ENCODE peak calls at places on chromosomes 13 and 19, in seven cellular contexts. J is suprapubic skin; G is small intestine; Q is endodermal cell; A is body of pancreas; L is naive thymus-derived CD4-positive, alpha-beta T cell; U is Peyer's patch. H is an unnamed sample. For H3K36me3 and H3K27me3, the result is how much of the 10 kb centered on the place peaks cover.

GRCh38 chr13:50483416-50483815 is 360.1 kb downstream of the DLEU7 start:
- DNase-seq in J (no peak), G (no peak), Q (no peak), A (no peak), L (no peak), U (no peak), H (no peak)

GRCh38 chr13:61246351-61246750 is 169.3 kb downstream of the PCDH20 start:
- DNase-seq in J (no peak), G (no peak), Q (no peak), A (no peak), L (no peak), U (no peak), H (peak)

GRCh38 chr19:38678217-38678890 is 30.9 kb downstream of the ACTN4 start:
- DNase-seq in J (no peak), G (no peak), Q (no peak), A (no peak), L (no peak), U (no peak), H (no peak)

GRCh38 chr19:31262673-31263308 is 86.4 kb downstream of the TSHZ3 start:
- DNase-seq in J (no peak), G (no peak), Q (no peak), A (no peak), L (no peak), U (no peak), H (no peak)

GRCh38 chr19:33125929-33126388 is 6.0 kb upstream of the WDR88 start:
- DNase-seq in J (no peak), G (peak), Q (peak), A (peak), L (peak), U (peak), H (peak)

GRCh38 chr13:50526771-50527567 is 316.5 kb downstream of the DLEU7 start:
- DNase-seq in J (no peak), G (no peak), Q (no peak), A (no peak), L (no peak), U (no peak), H (no peak)

GRCh38 chr19:18996796-18997394 is 36.4 kb downstream of the SUGP2 start:
- DNase-seq in J (no peak), G (no peak), Q (no peak), A (no peak), L (no peak), U (no peak), H (no peak)

GRCh38 chr13:32951580-32951979 is 64.6 kb upstream of the KL start:
- DNase-seq in J (no peak), G (no peak), Q (no peak), A (no peak), L (no peak), U (no peak), H (no peak)

GRCh38 chr13:71625694-71626093 is 241.3 kb downstream of the DACH1 start:
- DNase-seq in J (no peak), G (peak), Q (no peak), A (no peak), L (no peak), U (no peak), H (no peak)

GRCh38 chr19:16398530-16399241 is 73.1 kb downstream of the EPS15L1 start:
- DNase-seq in J (no peak), G (no peak), Q (no peak), A (no peak), L (no peak), U (no peak), H (no peak)

GRCh38 chr13:75825161-75825560 is 189.0 kb downstream of the LMO7 start:
- DNase-seq in J (no peak), G (no peak), Q (no peak), A (no peak), L (no peak), U (no peak), H (peak)

GRCh38 chr13:31437975-31438374 is 238.2 kb downstream of the B3GLCT start:
- DNase-seq in J (no peak), G (no peak), Q (no peak), A (no peak), L (no peak), U (no peak), H (no peak)

GRCh38 chr19:46351241-46352041 is 4.6 kb downstream of the PPP5C start:
- DNase-seq in J (peak), G (peak), Q (no peak), A (peak), L (no peak), U (peak), H (peak)

GRCh38 chr19:18759435-18760426 is 31.4 kb downstream of the COMP start:
- DNase-seq in J (no peak), G (no peak), Q (no peak), A (no peak), L (no peak), U (no peak), H (no peak)

GRCh38 chr19:43132696-43133095 is 50.2 kb upstream of the PSG2 start:
- DNase-seq in J (no peak), G (no peak), Q (no peak), A (no peak), L (no peak), U (no peak), H (no peak)

GRCh38 chr13:21849323-21849722 is 178.4 kb downstream of the FGF9 start:
- DNase-seq in J (no peak), G (peak), Q (peak), A (peak), L (no peak), U (peak), H (peak)

GRCh38 chr19:45103625-45104319 is 10.8 kb downstream of the PPP1R37 start:
- DNase-seq in J (no peak), G (no peak), Q (peak), A (no peak), L (no peak), U (no peak), H (no peak)

GRCh38 chr13:32790731-32791130 is 204.5 kb downstream of the PDS5B start:
- DNase-seq in J (no peak), G (no peak), Q (peak), A (no peak), L (no peak), U (no peak), H (peak)

GRCh38 chr13:77150651-77151050 is 123.7 kb upstream of the FBXL3 start:
- DNase-seq in J (no peak), G (no peak), Q (no peak), A (no peak), L (no peak), U (no peak), H (no peak)

GRCh38 chr13:21971662-21972635 is 301.1 kb downstream of the FGF9 start:
- DNase-seq in J (no peak), G (no peak), Q (no peak), A (no peak), L (no peak), U (no peak), H (no peak)

GRCh38 chr13:95604534-95604915 is 40.0 kb downstream of the DZIP1 start:
- DNase-seq in J (no peak), G (no peak), Q (no peak), A (no peak), L (no peak), U (no peak), H (no peak)

GRCh38 chr19:19820774-19821315 is 705 bp downstream of the ZNF506 start:
- DNase-seq in J (no peak), G (no peak), Q (peak), A (no peak), L (no peak), U (no peak), H (no peak)

GRCh38 chr13:25103711-25104110 is 7.8 kb downstream of the PABPC3 start:
- DNase-seq in J (no peak), G (no peak), Q (no peak), A (no peak), L (no peak), U (no peak), H (no peak)

GRCh38 chr19:31962565-31962996 is 382.8 kb upstream of the ZNF507 start:
- DNase-seq in J (no peak), G (no peak), Q (no peak), A (no peak), L (no peak), U (no peak), H (no peak)

GRCh38 chr13:41345921-41346589 is 35.0 kb downstream of the NAA16 start:
- DNase-seq in J (no peak), G (peak), Q (no peak), A (no peak), L (no peak), U (no peak), H (peak)

GRCh38 chr13:113545455-113545930 is 39.1 kb upstream of the TFDP1 start:
- DNase-seq in J (peak), G (no peak), Q (no peak), A (peak), L (no peak), U (peak), H (no peak)

DNA sequence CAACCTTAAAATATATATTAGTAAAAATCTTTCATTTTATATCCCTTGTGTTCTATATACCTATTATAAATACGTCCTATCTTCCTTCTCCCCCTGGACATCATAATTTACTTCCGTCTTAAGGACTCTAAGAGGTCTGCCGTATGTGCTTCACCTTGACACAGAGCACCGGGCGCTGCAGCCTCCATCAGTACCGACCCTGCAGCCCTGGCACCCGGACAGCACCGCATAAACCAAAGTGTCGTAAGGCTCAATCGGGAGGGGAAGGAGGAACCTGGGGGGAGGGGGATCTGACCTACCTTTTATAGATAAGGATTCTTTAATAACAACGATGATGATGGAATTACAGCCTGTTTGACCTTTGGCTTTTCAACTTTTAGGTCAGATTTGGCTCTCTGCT is 44.0 kb downstream of the EFNB2 start:
- DNase-seq in J (no peak), G (no peak), Q (no peak), A (no peak), L (no peak), U (no peak), H (no peak)
- H3K36me3 ChIP-seq in J (under half), G (under half), Q (under half), A (under half), L (under half), U (under half), H (under half)

DNA sequence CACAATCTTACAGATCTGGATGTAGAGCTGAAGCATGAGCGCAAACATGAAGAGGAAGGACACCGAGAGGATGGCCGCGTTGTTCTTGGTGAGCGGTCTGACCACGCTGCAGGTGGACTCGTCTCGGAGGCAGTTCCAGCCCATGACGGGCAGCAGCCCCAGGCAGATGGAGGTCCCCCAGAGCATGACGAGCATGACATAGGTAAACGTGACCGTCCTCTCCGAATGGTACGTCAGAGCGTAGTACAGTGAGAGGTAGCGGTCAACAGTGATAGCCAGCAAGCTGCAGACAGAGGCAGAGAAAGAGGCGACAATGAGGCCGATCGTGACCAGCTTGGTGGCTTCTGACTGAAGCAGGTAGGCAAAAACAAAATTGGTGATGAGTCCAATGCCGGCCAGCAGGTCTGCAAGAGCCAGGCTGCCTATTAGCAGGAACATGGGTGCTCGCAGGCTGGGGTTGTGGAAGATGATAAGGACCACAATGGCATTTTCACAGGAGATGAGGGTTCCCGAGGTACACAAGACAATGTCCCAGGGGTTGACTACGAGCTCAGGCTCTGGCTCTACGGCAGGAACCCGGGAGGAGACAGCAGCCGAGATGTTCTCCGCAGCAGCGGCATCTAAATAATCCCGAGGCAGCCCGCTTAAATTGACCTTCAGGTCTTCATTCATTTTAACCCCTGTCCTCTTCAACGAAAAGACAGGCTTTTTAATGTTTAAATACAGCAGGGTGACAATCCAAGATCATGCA is 1.3 kb downstream of the GPR12 start:
- DNase-seq in J (no peak), G (no peak), Q (no peak), A (no peak), L (no peak), U (no peak), H (peak)
- H3K27me3 ChIP-seq in J (half or more), G (under half), Q (half or more), A (under half), L (under half), U (under half), H (under half)

DNA sequence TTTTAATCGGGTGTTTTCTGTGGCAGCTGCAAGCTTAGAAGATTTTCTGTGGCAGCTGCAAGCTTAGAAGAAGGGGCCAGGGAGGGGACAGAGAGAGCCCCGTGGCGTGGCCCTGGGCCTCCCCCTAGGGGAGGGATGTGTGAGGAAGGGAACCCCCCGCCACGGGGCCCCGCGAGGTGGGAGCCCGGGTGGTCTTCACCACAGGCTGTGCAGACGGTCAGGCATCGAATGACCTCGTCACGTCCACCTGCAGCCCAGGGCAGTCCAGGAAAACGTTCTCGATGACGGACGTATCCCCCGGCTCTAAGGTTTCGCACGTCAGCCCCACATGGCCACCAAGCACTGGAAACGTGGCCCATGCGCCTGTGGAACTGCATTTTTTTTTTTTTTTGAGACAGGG is 8.6 kb downstream of the POLR2E start:
- DNase-seq in J (no peak), G (no peak), Q (no peak), A (no peak), L (no peak), U (no peak), H (no peak)
- H3K36me3 ChIP-seq in J (under half), G (under half), Q (under half), A (under half), L (half or more), U (under half), H (under half)

DNA sequence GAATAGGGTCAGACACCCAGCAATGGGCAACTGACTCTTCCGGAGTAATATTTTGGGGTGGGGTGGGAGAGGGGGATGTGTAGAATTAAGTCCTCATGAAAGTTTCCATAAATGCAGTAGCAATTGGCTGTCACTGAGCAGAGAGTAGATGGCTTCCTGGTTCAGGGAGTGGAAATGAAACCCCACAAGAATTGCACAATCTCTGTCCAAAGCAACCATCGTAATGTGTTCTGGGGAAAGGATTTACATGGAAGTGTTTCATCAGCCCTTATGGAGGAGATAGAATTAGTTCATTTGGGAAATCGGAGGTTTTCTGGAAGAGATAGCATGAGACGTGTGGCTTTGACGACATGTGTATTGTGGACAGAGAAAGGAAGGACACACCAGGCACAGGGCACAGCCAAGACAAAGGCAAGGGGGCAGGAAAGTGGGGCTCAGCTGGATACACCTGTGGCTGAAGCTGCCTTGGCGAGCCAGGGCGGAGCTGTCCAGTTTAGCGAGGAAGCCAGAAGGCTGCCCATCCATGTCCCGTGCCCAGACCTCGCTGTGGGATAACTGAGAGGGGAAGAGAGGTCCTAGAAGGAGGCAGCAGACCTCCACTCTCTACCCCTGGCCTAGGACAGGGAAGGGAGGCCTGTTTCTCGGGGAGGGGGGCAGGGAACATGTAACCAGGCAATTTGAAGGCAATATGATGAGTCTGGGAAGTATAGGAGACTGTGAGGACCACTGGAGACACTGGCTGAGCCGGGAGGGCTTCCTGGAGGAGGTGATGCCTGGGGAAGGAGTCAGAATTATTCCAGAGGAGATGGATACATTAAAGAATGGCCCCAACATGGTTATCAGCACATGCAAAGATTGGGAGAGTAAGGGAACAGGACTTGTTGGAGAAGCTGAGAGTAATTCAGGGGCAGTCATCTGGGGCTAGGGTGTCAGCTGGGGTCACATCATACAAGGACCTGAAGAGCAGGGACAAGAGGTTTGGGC is 2.6 kb upstream of the CLEC4G start:
- DNase-seq in J (no peak), G (no peak), Q (no peak), A (no peak), L (no peak), U (peak), H (no peak)
- H3K27me3 ChIP-seq in J (under half), G (under half), Q (half or more), A (under half), L (under half), U (under half), H (under half)